ENCODE peak calls at places on chromosomes 13 and 19, in nine cellular contexts. One of them, this sample, is unnamed.

GRCh38 chr19:57452307-57452706 is 4.6 kb downstream of the VN1R1 start:
- DNase-seq in CD8-positive, alpha-beta T cell: no peak
- DNase-seq in cerebellum: no peak
- DNase-seq in T-helper 17 cell: no peak
- DNase-seq in NCI-H82: no peak
- DNase-seq in transverse colon: no peak
- DNase-seq in activated CD4-positive, alpha-beta T cell treated with anti-CD3 and anti-CD28 coated beads for 36 hours: no peak
- DNase-seq in midbrain: no peak
- DNase-seq in Caco-2: no peak
- DNase-seq in this sample: no peak

GRCh38 chr19:49071860-49072547 is 495 bp downstream of the KCNA7 start:
- DNase-seq in NCI-H82: peak; percentile 84
- DNase-seq in cerebellum: no peak
- DNase-seq in T-helper 17 cell: no peak
- DNase-seq in CD8-positive, alpha-beta T cell: no peak
- DNase-seq in midbrain: no peak
- DNase-seq in transverse colon: no peak
- DNase-seq in activated CD4-positive, alpha-beta T cell treated with anti-CD3 and anti-CD28 coated beads for 36 hours: peak; percentile 49
- DNase-seq in Caco-2: peak; percentile 92
- DNase-seq in this sample: no peak

GRCh38 chr19:6064016-6064702 is 46.1 kb downstream of the RFX2 start:
- DNase-seq in CD8-positive, alpha-beta T cell: no peak
- DNase-seq in midbrain: no peak
- DNase-seq in activated CD4-positive, alpha-beta T cell treated with anti-CD3 and anti-CD28 coated beads for 36 hours: no peak
- DNase-seq in NCI-H82: no peak
- DNase-seq in cerebellum: no peak
- DNase-seq in T-helper 17 cell: no peak
- DNase-seq in Caco-2: peak; percentile 36
- DNase-seq in transverse colon: peak; percentile 15
- DNase-seq in this sample: no peak

GRCh38 chr19:39946532-39946931 is 12.1 kb upstream of the FCGBP start:
- DNase-seq in cerebellum: no peak
- DNase-seq in transverse colon: no peak
- DNase-seq in activated CD4-positive, alpha-beta T cell treated with anti-CD3 and anti-CD28 coated beads for 36 hours: no peak
- DNase-seq in Caco-2: no peak
- DNase-seq in T-helper 17 cell: no peak
- DNase-seq in midbrain: no peak
- DNase-seq in NCI-H82: no peak
- DNase-seq in CD8-positive, alpha-beta T cell: no peak
- DNase-seq in this sample: no peak

GRCh38 chr13:36412736-36413135 is 19.6 kb upstream of the CCNA1 start:
- DNase-seq in activated CD4-positive, alpha-beta T cell treated with anti-CD3 and anti-CD28 coated beads for 36 hours: no peak
- DNase-seq in NCI-H82: no peak
- DNase-seq in midbrain: no peak
- DNase-seq in CD8-positive, alpha-beta T cell: no peak
- DNase-seq in transverse colon: no peak
- DNase-seq in T-helper 17 cell: no peak
- DNase-seq in Caco-2: no peak
- DNase-seq in cerebellum: no peak
- DNase-seq in this sample: no peak

GRCh38 chr19:16366433-16367268 is 42.0 kb downstream of the KLF2 start:
- DNase-seq in cerebellum: no peak
- DNase-seq in activated CD4-positive, alpha-beta T cell treated with anti-CD3 and anti-CD28 coated beads for 36 hours: peak; percentile 50
- DNase-seq in CD8-positive, alpha-beta T cell: peak; percentile 66
- DNase-seq in midbrain: peak; percentile 40
- DNase-seq in transverse colon: no peak
- DNase-seq in T-helper 17 cell: no peak
- DNase-seq in NCI-H82: no peak
- DNase-seq in Caco-2: no peak
- DNase-seq in this sample: no peak

GRCh38 chr19:30932854-30933253 is 416.4 kb downstream of the TSHZ3 start:
- DNase-seq in CD8-positive, alpha-beta T cell: no peak
- DNase-seq in midbrain: no peak
- DNase-seq in NCI-H82: no peak
- DNase-seq in transverse colon: no peak
- DNase-seq in Caco-2: no peak
- DNase-seq in cerebellum: no peak
- DNase-seq in T-helper 17 cell: no peak
- DNase-seq in activated CD4-positive, alpha-beta T cell treated with anti-CD3 and anti-CD28 coated beads for 36 hours: no peak
- DNase-seq in this sample: no peak

GRCh38 chr13:39455534-39456175 is 147.3 kb downstream of the LHFPL6 start:
- DNase-seq in CD8-positive, alpha-beta T cell: no peak
- DNase-seq in T-helper 17 cell: no peak
- DNase-seq in transverse colon: no peak
- DNase-seq in NCI-H82: peak; percentile 87
- DNase-seq in Caco-2: no peak
- DNase-seq in midbrain: no peak
- DNase-seq in activated CD4-positive, alpha-beta T cell treated with anti-CD3 and anti-CD28 coated beads for 36 hours: no peak
- DNase-seq in cerebellum: no peak
- DNase-seq in this sample: no peak

GRCh38 chr19:21612403-21612872 is 107.0 kb downstream of the ZNF429 start:
- DNase-seq in T-helper 17 cell: no peak
- DNase-seq in cerebellum: no peak
- DNase-seq in Caco-2: no peak
- DNase-seq in NCI-H82: no peak
- DNase-seq in midbrain: no peak
- DNase-seq in activated CD4-positive, alpha-beta T cell treated with anti-CD3 and anti-CD28 coated beads for 36 hours: no peak
- DNase-seq in transverse colon: no peak
- DNase-seq in CD8-positive, alpha-beta T cell: no peak
- DNase-seq in this sample: no peak